ENCODE peak calls at places on chromosomes 13 and 19, in six cellular contexts. U is GM23338, H is keratinocyte, I is neural progenitor cell, R is ovary, V is mucosa of descending colon. Z is an unnamed sample. For H3K4me1, the result is how much of the 10 kb centered on the place peaks cover.

GRCh38 chr13:59205501-59205900 is 958.2 kb downstream of the DIAPH3 start:
- DNase-seq in U (no peak), H (no peak), I (no peak), R (no peak), V (no peak), Z (no peak)

GRCh38 chr13:34294483-34295129 is 476.7 kb downstream of the RFC3 start:
- DNase-seq in U (no peak), H (no peak), I (peak), R (peak), V (no peak), Z (peak)

GRCh38 chr19:29389495-29389894 is 136.3 kb upstream of the VSTM2B start:
- DNase-seq in U (no peak), H (no peak), I (no peak), R (no peak), V (no peak), Z (no peak)

GRCh38 chr13:73368608-73369007 is 309.8 kb downstream of the KLF5 start:
- DNase-seq in U (no peak), H (peak), I (no peak), R (no peak), V (no peak), Z (no peak)

GRCh38 chr19:13794752-13795589 is at the start of gene ZSWIM4:
- DNase-seq in U (peak), H (peak), I (peak), R (peak), V (peak), Z (peak)

GRCh38 chr13:112129557-112129956 is 62.6 kb downstream of the SOX1 start:
- DNase-seq in U (no peak), H (no peak), I (no peak), R (no peak), V (no peak), Z (no peak)

GRCh38 chr13:114319441-114319871 is 5.2 kb downstream of the CHAMP1 start:
- DNase-seq in U (no peak), H (no peak), I (no peak), R (no peak), V (no peak), Z (peak)

GRCh38 chr19:41821003-41821735 is 23.3 kb downstream of the LYPD4 start:
- DNase-seq in U (peak), H (no peak), I (peak), R (no peak), V (peak), Z (no peak)

GRCh38 chr19:46205183-46205984 is 24.2 kb upstream of the IGFL1 start:
- DNase-seq in U (no peak), H (no peak), I (peak), R (no peak), V (no peak), Z (no peak)

GRCh38 chr19:1719519-1719918 is 33.8 kb upstream of the ONECUT3 start:
- DNase-seq in U (no peak), H (no peak), I (no peak), R (no peak), V (no peak), Z (no peak)

GRCh38 chr13:110354209-110354627 is 47.1 kb downstream of the COL4A2 start:
- DNase-seq in U (no peak), H (no peak), I (no peak), R (no peak), V (peak), Z (no peak)

GRCh38 chr19:44927746-44928145 is 13.3 kb downstream of the APOC1 start:
- DNase-seq in U (no peak), H (no peak), I (no peak), R (no peak), V (no peak), Z (peak)

GRCh38 chr13:101332583-101332982 is 83.7 kb downstream of the NALCN start:
- DNase-seq in U (no peak), H (no peak), I (no peak), R (no peak), V (no peak), Z (no peak)

GRCh38 chr13:108104736-108105135 is 110.6 kb downstream of the LIG4 start:
- DNase-seq in U (no peak), H (no peak), I (no peak), R (no peak), V (no peak), Z (no peak)

GRCh38 chr19:41554902-41555301 is 21.1 kb upstream of the CEACAM21 start:
- DNase-seq in U (no peak), H (no peak), I (no peak), R (no peak), V (no peak), Z (no peak)

GRCh38 chr13:64273780-64274179 is 2858.1 kb upstream of the PCDH20 start:
- DNase-seq in U (no peak), H (no peak), I (no peak), R (no peak), V (no peak), Z (no peak)

GRCh38 chr13:60431108-60431700 is 34.2 kb downstream of the TDRD3 start:
- DNase-seq in U (peak), H (peak), I (peak), R (no peak), V (peak), Z (peak)

GRCh38 chr13:79647518-79647917 is 166.6 kb downstream of the NDFIP2 start:
- DNase-seq in U (no peak), H (peak), I (no peak), R (no peak), V (no peak), Z (no peak)

GRCh38 chr19:1105873-1106840 is 2.4 kb downstream of the GPX4 start:
- DNase-seq in U (no peak), H (no peak), I (no peak), R (peak), V (no peak), Z (no peak)

GRCh38 chr13:45833663-45834062 is 17.9 kb downstream of the SIAH3 start:
- DNase-seq in U (no peak), H (no peak), I (no peak), R (no peak), V (no peak), Z (no peak)

GRCh38 chr13:46630419-46631183 is 77.6 kb downstream of the LRCH1 start:
- DNase-seq in U (no peak), H (no peak), I (peak), R (no peak), V (no peak), Z (no peak)

GRCh38 chr19:11375143-11375948 is 880 bp downstream of the SWSAP1 start:
- DNase-seq in U (peak), H (no peak), I (peak), R (peak), V (peak), Z (peak)

GRCh38 chr13:112142401-112142930 is 75.5 kb downstream of the SOX1 start:
- DNase-seq in U (no peak), H (no peak), I (no peak), R (no peak), V (no peak), Z (no peak)

GRCh38 chr13:45315520-45316167 is 25.3 kb downstream of the TPT1 start:
- DNase-seq in U (no peak), H (no peak), I (no peak), R (no peak), V (no peak), Z (no peak)

GRCh38 chr13:109712187-109712601 is 74.2 kb downstream of the IRS2 start:
- DNase-seq in U (no peak), H (no peak), I (peak), R (no peak), V (no peak), Z (no peak)

GRCh38 chr13:44309771-44310767 is 63.6 kb upstream of the SERP2 start:
- DNase-seq in U (no peak), H (no peak), I (no peak), R (no peak), V (peak), Z (peak)

GRCh38 chr13:86765462-86765861 is 905.7 kb upstream of the SLITRK5 start:
- DNase-seq in U (no peak), H (no peak), I (no peak), R (no peak), V (no peak), Z (no peak)

GRCh38 chr13:43981091-43981490 is 101.4 kb downstream of the LACC1 start:
- DNase-seq in U (peak), H (no peak), I (peak), R (no peak), V (no peak), Z (no peak)

GRCh38 chr19:10517760-10518443 is 655 bp upstream of the S1PR5 start:
- DNase-seq in U (peak), H (no peak), I (peak), R (no peak), V (no peak), Z (peak)

GRCh38 chr13:100666124-100666523 is 8.5 kb downstream of the TMTC4 start:
- DNase-seq in U (no peak), H (no peak), I (no peak), R (no peak), V (no peak), Z (peak)

GRCh38 chr13:113470073-113470472 is 16.8 kb upstream of the ADPRHL1 start:
- DNase-seq in U (no peak), H (no peak), I (no peak), R (no peak), V (no peak), Z (no peak)

GRCh38 chr19:14577885-14578427 is 4.9 kb upstream of the CLEC17A start:
- DNase-seq in U (peak), H (no peak), I (peak), R (no peak), V (no peak), Z (no peak)

GRCh38 chr19:8361921-8362793 is 1.8 kb upstream of the ANGPTL4 start:
- DNase-seq in U (no peak), H (peak), I (no peak), R (peak), V (peak), Z (peak)

GRCh38 chr13:26019881-26020535 is 31.8 kb downstream of the SHISA2 start:
- DNase-seq in U (no peak), H (no peak), I (no peak), R (no peak), V (no peak), Z (no peak)

GRCh38 chr19:4803736-4804695 is 12.5 kb downstream of the FEM1A start:
- DNase-seq in U (peak), H (no peak), I (peak), R (peak), V (peak), Z (peak)

GRCh38 chr13:84607614-84608013 is 725.3 kb upstream of the SLITRK1 start:
- DNase-seq in U (no peak), H (no peak), I (no peak), R (peak), V (no peak), Z (no peak)
- TF ChIP-seq CTCF in U (no peak), H (no peak), I (no peak), R (no peak), V (no peak), Z (no peak)

GRCh38 chr19:17527326-17527725 is 15.9 kb downstream of the PGLS start:
- DNase-seq in U (no peak), H (no peak), I (no peak), R (no peak), V (no peak), Z (no peak)
- H3K4me1 ChIP-seq in U (under half), H (under half), I (under half), R (under half), V (under half), Z (under half)

GRCh38 chr13:31722684-31723083 is 16.6 kb upstream of the RXFP2 start:
- DNase-seq in U (no peak), H (no peak), I (no peak), R (no peak), V (no peak), Z (no peak)

DNA sequence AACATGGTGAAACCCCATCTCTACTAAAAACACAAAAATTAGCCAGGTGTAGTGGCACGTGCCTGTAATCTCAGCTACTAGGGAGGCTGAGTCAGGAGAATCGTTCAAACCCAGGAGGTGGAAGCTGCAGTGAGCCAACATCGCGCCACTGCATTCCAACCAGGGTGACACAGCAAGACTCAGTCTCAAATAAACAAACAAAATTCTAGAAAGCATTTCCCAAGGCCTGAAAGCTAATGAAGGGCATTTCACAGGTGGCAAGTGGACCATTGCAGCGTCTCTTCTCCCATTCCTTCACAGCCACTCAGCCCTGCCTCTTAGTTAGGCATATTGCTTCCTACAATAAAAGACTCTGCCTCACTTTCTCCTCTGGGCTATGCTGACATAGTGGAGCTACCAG is 13.5 kb upstream of the RXFP2 start:
- DNase-seq in U (no peak), H (no peak), I (no peak), R (no peak), V (no peak), Z (no peak)
- TF ChIP-seq CTCF in U (no peak), H (no peak), I (no peak), R (no peak), V (no peak), Z (no peak)

GRCh38 chr19:35642312-35642711 is 767 bp downstream of the ETV2 start:
- DNase-seq in U (peak), H (no peak), I (peak), R (no peak), V (no peak), Z (no peak)

GRCh38 chr19:35641515-35642151 is at the start of gene ETV2:
- DNase-seq in U (peak), H (no peak), I (peak), R (peak), V (peak), Z (peak)

GRCh38 chr19:35644206-35644986 is 2.9 kb downstream of the ETV2 start:
- DNase-seq in U (peak), H (no peak), I (peak), R (peak), V (peak), Z (peak)

GRCh38 chr19:35643255-35644205 is 2.0 kb downstream of the ETV2 start:
- DNase-seq in U (peak), H (no peak), I (peak), R (peak), V (peak), Z (peak)

DNA sequence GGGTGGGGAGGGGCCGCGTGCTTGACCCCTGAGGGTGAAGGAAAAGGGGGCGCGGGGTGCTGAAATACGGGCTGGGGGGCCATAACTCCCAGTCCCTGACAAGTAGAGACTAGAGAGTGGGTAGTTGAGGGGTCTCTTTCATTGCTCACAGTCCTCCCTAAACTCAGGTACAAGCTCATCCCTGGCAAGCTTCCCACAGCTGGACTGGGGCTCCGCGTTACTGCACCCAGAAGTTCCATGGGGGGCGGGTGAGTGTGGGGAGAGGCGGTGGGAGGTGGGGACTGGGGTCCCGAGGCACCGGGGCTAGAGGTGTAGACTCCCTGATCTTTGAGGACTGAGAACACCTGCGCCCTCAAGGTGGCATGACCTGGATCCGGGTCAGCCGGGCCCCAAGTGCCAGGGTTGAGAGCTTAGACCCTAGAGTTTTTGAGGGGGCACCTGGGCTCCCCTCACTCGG is 1.3 kb downstream of the ETV2 start:
- DNase-seq in U (peak), H (no peak), I (peak), R (peak), V (peak), Z (no peak)
- H3K4me1 ChIP-seq in U (under half), H (under half), I (under half), R (under half), V (under half), Z (under half)

GRCh38 chr13:51148223-51148951 is 37.3 kb upstream of the C13orf42 start:
- DNase-seq in U (peak), H (no peak), I (peak), R (no peak), V (no peak), Z (no peak)

GRCh38 chr13:51146667-51147066 is 35.6 kb upstream of the C13orf42 start:
- DNase-seq in U (no peak), H (no peak), I (no peak), R (no peak), V (no peak), Z (no peak)

GRCh38 chr13:51151463-51151862 is 40.4 kb upstream of the C13orf42 start:
- DNase-seq in U (no peak), H (no peak), I (no peak), R (no peak), V (no peak), Z (no peak)

GRCh38 chr13:51147732-51148131 is 36.7 kb upstream of the C13orf42 start:
- DNase-seq in U (no peak), H (no peak), I (no peak), R (no peak), V (no peak), Z (no peak)

DNA sequence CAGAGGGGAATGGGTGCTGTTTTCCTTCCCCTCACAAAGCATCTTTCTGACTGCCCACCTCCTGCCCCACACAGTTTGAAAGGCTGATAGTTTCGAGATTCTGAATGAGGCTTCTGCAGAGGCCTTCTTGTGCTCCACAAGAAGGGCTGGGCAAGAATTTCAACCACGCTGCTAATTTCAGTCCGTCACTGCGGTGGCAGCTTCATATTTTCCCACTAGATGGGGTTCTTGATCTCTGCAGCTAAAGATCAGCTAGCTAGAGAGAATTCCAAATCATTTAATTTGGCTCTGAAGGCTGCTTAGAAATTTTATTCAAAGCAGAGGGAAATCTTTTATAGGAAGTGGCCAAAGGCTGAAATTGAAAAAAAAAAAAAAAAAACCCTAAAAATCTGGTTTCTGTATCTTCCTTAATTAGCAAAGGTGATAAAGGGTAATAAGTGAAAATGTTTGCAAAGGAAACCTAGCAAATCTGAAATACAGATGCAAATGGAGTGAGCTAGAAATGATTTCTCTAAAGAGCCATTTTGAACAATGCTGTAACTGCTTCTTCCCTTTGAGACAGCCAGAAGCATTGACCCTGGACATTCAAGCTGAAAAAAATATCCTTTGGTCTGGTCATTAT is 38.0 kb upstream of the C13orf42 start:
- DNase-seq in U (peak), H (no peak), I (peak), R (no peak), V (peak), Z (peak)
- TF ChIP-seq CTCF in U (peak), H (peak), I (peak), R (peak), V (no peak), Z (peak)

DNA sequence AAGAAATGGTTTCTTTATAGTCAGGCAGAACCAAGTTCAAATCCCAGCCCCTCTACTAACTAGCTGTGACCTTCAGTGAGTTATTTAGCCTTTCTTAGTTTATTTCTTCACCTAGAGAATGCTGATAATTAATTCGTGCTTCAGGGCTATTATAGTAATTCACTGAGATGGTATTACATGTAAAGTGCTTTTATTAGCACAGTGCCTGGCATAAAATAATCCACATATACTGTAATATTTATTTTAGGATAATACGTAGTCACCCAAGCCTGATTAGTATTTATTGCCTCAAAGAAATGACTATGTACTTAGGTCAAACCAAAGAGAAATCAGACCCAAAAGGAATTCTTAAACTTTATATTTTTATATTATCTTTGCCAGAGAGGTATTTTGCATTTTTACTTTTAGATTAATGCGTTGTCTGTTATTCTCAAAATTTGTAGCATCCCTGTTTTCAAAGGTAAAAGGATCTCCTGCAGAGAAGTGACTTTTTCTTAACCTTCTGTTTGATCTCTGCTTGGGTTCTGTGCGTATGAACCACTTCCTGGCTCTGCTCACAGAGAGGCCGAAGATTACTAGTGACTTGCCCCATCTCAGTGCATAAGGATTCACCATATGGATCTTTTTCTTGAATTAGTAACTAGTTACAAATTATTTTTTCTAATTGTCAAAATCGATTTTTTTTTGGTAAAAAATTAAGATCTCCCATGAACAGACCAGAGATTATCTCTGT is 19.7 kb downstream of the UBAC2 start:
- DNase-seq in U (no peak), H (no peak), I (no peak), R (no peak), V (no peak), Z (no peak)
- H3K4me1 ChIP-seq in U (under half), H (under half), I (under half), R (under half), V (under half), Z (under half)

Z was measured in cardiac muscle cell.